ENCODE peak calls at places on chromosomes 5 and 9, in ten cellular contexts. B is fibroblast of mammary gland; W is neuronal stem cell; U is GM23248; A is uterus; Z is mesendoderm; F is CD4-positive, alpha-beta memory T cell; P is cardiac muscle cell; O is AG04450; X is epithelial cell of esophagus. L is an unnamed sample.

GRCh38 chr5:168214071-168214470 is 77.4 kb upstream of the WWC1 start:
- DNase-seq in A (no peak), B (no peak), O (no peak), U (no peak), P (no peak), F (no peak), W (no peak), Z (peak), X (no peak), L (no peak)

GRCh38 chr9:97627624-97628023 is 5.5 kb downstream of the TSTD2 start:
- DNase-seq in X (no peak), A (no peak), Z (no peak), F (no peak), O (no peak), W (no peak), B (no peak), U (peak), P (no peak), L (no peak)

GRCh38 chr5:133364916-133365315 is 247.4 kb downstream of the FSTL4 start:
- DNase-seq in X (no peak), F (no peak), A (no peak), Z (no peak), U (no peak), O (no peak), B (no peak), W (no peak), P (no peak), L (no peak)

GRCh38 chr5:102099766-102100331 is 196.2 kb downstream of the SLCO4C1 start:
- DNase-seq in P (no peak), W (no peak), X (no peak), A (no peak), O (no peak), F (no peak), U (no peak), Z (no peak), B (no peak), L (no peak)

GRCh38 chr9:129275626-129276247 is 97.7 kb upstream of the IER5L start:
- DNase-seq in U (peak), A (no peak), O (no peak), F (no peak), W (no peak), P (no peak), B (no peak), Z (peak), X (peak), L (peak)

GRCh38 chr9:88574993-88575392 is 40.0 kb downstream of the NXNL2 start:
- DNase-seq in U (peak), Z (no peak), O (no peak), X (peak), P (no peak), B (peak), A (peak), W (no peak), F (no peak), L (no peak)

GRCh38 chr9:124264812-124265211 is 7.1 kb downstream of the NEK6 start:
- DNase-seq in O (no peak), F (no peak), P (no peak), B (peak), W (no peak), U (no peak), Z (no peak), A (no peak), X (no peak), L (no peak)

GRCh38 chr5:157502143-157502647 is 42.2 kb downstream of the NIPAL4 start:
- DNase-seq in Z (no peak), B (no peak), W (no peak), O (no peak), F (no peak), A (no peak), U (no peak), X (no peak), P (no peak), L (no peak)

GRCh38 chr5:147439253-147439652 is 70.6 kb downstream of the DPYSL3 start:
- DNase-seq in P (no peak), X (peak), F (no peak), A (no peak), W (no peak), Z (no peak), U (peak), B (peak), O (no peak), L (no peak)

GRCh38 chr9:19552282-19552681 is 143.5 kb downstream of the ACER2 start:
- DNase-seq in B (no peak), U (no peak), A (no peak), F (no peak), O (no peak), Z (no peak), W (no peak), X (no peak), P (no peak), L (no peak)

GRCh38 chr9:8346291-8346690 is 546.7 kb upstream of the DMAC1 start:
- DNase-seq in W (no peak), P (no peak), Z (no peak), X (no peak), F (no peak), B (peak), A (no peak), O (no peak), U (no peak), L (no peak)

GRCh38 chr9:129071526-129072131 is 9.3 kb upstream of the DOLPP1 start:
- DNase-seq in B (no peak), F (peak), W (no peak), Z (peak), X (no peak), U (no peak), A (no peak), O (no peak), P (no peak), L (peak)

DNA sequence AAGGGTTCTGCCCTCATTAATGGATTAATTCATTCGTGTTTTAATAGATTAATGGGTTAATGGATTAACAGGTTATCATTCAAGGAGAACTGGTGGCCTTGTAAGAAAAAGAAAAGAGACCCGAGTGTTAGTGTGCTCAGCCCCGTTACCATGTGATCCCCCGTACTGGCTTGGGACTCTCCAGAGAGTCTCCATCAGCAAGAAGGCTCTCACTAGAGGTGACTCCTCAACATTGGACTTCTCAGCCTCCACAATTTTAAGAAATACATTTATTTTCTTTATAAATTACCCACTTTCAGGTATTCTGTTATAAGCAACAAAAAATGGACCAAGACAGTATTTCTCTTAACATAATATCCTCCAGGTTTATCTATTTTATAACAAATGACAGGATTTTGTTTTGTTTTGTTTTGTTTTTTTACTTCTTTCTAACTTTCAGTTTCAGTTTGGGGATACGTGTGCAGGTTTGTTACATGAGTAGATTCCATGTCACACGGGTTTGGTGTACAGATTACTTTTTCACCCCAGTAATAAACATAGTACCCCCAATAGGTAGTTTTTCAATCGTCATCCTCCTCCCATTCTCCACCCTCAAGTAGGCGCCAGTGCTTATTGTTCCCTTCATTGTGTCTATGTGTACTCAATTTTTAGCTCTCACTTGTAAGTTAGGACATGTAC is 456.1 kb downstream of the DNAH5 start:
- DNase-seq in F (no peak), Z (no peak), B (no peak), X (no peak), P (no peak), U (no peak), A (no peak), O (no peak), W (no peak), L (no peak)
- H3K4me3 ChIP-seq in F (no peak), Z (no peak), B (no peak), X (no peak), P (no peak), U (peak), A (no peak), O (no peak), W (no peak), L (no peak)

GRCh38 chr5:141513627-141514329 is 24.9 kb downstream of the PCDHGC5 start:
- DNase-seq in X (peak), Z (peak), O (no peak), U (peak), B (peak), A (peak), P (peak), F (peak), W (peak), L (peak)

GRCh38 chr5:141515141-141515540 is 26.3 kb downstream of the PCDHGC5 start:
- DNase-seq in W (no peak), B (no peak), O (no peak), F (no peak), A (no peak), U (no peak), X (no peak), P (no peak), Z (no peak), L (no peak)

GRCh38 chr5:141513021-141513626 is 24.2 kb downstream of the PCDHGC5 start:
- DNase-seq in A (no peak), P (peak), F (no peak), Z (peak), U (peak), O (no peak), B (peak), W (peak), X (peak), L (peak)

GRCh38 chr5:141515946-141516647 is 27.2 kb downstream of the PCDHGC5 start:
- DNase-seq in O (no peak), A (no peak), X (no peak), W (no peak), F (no peak), Z (no peak), U (no peak), P (no peak), B (no peak), L (no peak)

DNA sequence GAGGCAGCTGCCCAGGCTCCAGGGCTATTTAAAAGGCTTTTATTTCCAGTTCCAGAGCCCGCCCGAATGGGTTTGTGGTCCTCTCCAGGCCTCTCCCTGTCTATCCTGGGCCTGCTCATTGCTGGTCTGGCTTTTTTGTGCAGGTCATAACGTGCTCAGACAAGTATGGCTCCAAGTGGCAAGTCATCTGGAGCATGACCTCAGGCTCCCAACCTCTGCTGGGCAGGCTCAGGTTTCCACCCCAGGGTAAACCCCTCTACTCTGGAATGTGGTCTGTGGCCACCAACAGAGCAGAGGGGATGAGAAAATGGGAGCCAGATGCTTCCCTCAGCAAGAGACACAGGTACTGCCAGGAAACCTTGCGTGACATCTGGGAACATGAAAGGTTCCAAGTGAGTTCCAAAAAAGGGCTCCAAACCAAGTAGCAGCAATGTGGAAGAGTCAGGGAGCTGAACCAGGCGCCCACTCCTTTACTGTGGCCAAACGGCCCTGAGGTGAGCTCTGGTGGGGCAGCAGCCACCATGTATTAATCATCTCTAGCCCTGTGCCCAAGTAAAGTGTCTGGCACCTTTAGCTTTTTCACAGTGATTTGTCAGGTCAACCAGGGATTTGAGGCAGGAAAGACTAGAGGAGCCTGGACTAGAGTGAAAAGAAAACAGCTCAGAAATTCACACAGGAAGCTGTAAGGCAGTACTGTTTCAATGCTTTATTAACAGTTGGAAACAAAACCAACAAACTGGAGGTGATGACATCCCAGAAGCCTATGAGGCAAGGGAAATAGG is 25.6 kb downstream of the PCDHGC5 start:
- DNase-seq in W (no peak), O (no peak), F (no peak), B (peak), U (peak), X (peak), P (no peak), A (no peak), Z (peak), L (peak)
- H3K4me3 ChIP-seq in W (no peak), O (no peak), F (no peak), B (no peak), U (peak), X (no peak), P (no peak), A (peak), Z (no peak), L (peak)

GRCh38 chr9:86563350-86563749 is 209.1 kb upstream of the TUT7 start:
- DNase-seq in O (no peak), A (no peak), B (peak), Z (no peak), F (no peak), X (peak), P (no peak), W (no peak), U (peak), L (no peak)
- H3K4me3 ChIP-seq in O (no peak), A (no peak), B (no peak), Z (no peak), F (no peak), X (no peak), P (no peak), W (no peak), U (peak), L (no peak)

GRCh38 chr5:179766021-179766725 is 27.6 kb upstream of the LTC4S start:
- DNase-seq in B (peak), X (no peak), F (no peak), Z (no peak), O (no peak), W (no peak), A (no peak), P (no peak), U (peak), L (no peak)
- H3K4me3 ChIP-seq in B (no peak), X (no peak), F (no peak), Z (no peak), O (no peak), W (no peak), A (no peak), P (no peak), U (peak), L (no peak)

GRCh38 chr5:179324760-179325295 is 20.4 kb downstream of the ADAMTS2 start:
- DNase-seq in U (no peak), F (no peak), O (no peak), X (no peak), W (no peak), Z (no peak), B (no peak), P (no peak), A (no peak), L (no peak)

GRCh38 chr5:179325296-179326031 is 19.8 kb downstream of the ADAMTS2 start:
- DNase-seq in W (no peak), O (no peak), U (no peak), X (no peak), A (no peak), P (no peak), Z (no peak), B (no peak), F (no peak), L (no peak)

GRCh38 chr5:179327026-179327735 is 18.1 kb downstream of the ADAMTS2 start:
- DNase-seq in O (no peak), F (no peak), W (no peak), U (no peak), P (no peak), B (no peak), A (no peak), Z (no peak), X (no peak), L (no peak)

GRCh38 chr5:179328291-179328690 is 17.0 kb downstream of the ADAMTS2 start:
- DNase-seq in P (no peak), A (no peak), U (no peak), O (no peak), W (no peak), B (no peak), X (no peak), F (no peak), Z (no peak), L (no peak)

GRCh38 chr5:179326176-179326997 is 18.9 kb downstream of the ADAMTS2 start:
- DNase-seq in O (no peak), W (no peak), A (peak), B (peak), P (no peak), Z (peak), U (peak), X (no peak), F (no peak), L (peak)
- H3K4me3 ChIP-seq in O (no peak), W (no peak), A (no peak), B (peak), P (no peak), Z (no peak), U (peak), X (no peak), F (no peak), L (peak)